ENCODE peak calls at places on chromosomes 6 and 20, in four cellular contexts. G is C1 segment of cervical spinal cord, Y is H1, E is HEK293T. S is an unnamed sample.

GRCh38 chr20:37901280-37901666 is 1.7 kb upstream of the VSTM2L start:
- DNase-seq in G (no peak), Y (no peak), E (no peak), S (no peak)

GRCh38 chr20:23011008-23011721 is 23.9 kb upstream of the SSTR4 start:
- DNase-seq in G (no peak), Y (no peak), E (no peak), S (no peak)

GRCh38 chr6:109610555-109610954 is 80.4 kb downstream of the AK9 start:
- DNase-seq in G (no peak), Y (no peak), E (no peak), S (no peak)

GRCh38 chr6:17965397-17965796 is 22.0 kb downstream of the KIF13A start:
- DNase-seq in G (no peak), Y (no peak), E (no peak), S (no peak)

GRCh38 chr20:20076297-20077065 is 24.1 kb downstream of the CFAP61 start:
- DNase-seq in G (peak; percentile 65), Y (no peak), E (no peak), S (no peak)

GRCh38 chr6:168403370-168404005 is 37.5 kb upstream of the SMOC2 start:
- DNase-seq in G (no peak), Y (no peak), E (no peak), S (no peak)

GRCh38 chr20:38109025-38109541 is 56.0 kb downstream of the TGM2 start:
- DNase-seq in G (no peak), Y (no peak), E (no peak), S (no peak)

GRCh38 chr6:10526156-10526555 is 5.0 kb downstream of the GCNT2 start:
- DNase-seq in G (no peak), Y (no peak), E (no peak), S (no peak)

GRCh38 chr6:25698631-25699030 is 46.6 kb downstream of the SCGN start:
- DNase-seq in G (no peak), Y (no peak), E (no peak), S (no peak)

GRCh38 chr20:46215913-46216707 is 92.2 kb downstream of the CDH22 start:
- DNase-seq in G (no peak), Y (peak; percentile 77), E (peak; percentile 48), S (no peak)

GRCh38 chr6:57974653-57975052 is 657.2 kb downstream of the PRIM2 start:
- DNase-seq in G (no peak), Y (no peak), E (no peak), S (no peak)

GRCh38 chr6:135586844-135587243 is 89.3 kb upstream of the AHI1 start:
- DNase-seq in G (no peak), Y (no peak), E (no peak), S (no peak)

GRCh38 chr6:26445934-26446667 is 5.8 kb downstream of the BTN3A3 start:
- DNase-seq in G (no peak), Y (no peak), E (no peak), S (no peak)

GRCh38 chr6:28203201-28203600 is 21.9 kb upstream of the ZSCAN9 start:
- DNase-seq in G (no peak), Y (peak; percentile 63), E (no peak), S (no peak)

GRCh38 chr6:48986803-48987202 is 476.2 kb downstream of the MMUT start:
- DNase-seq in G (no peak), Y (no peak), E (no peak), S (no peak)

GRCh38 chr20:11120451-11120850 is 446.7 kb upstream of the JAG1 start:
- DNase-seq in G (no peak), Y (no peak), E (no peak), S (no peak)

GRCh38 chr6:17393335-17394191 is at the start of gene CAP2:
- DNase-seq in G (peak; percentile 32), Y (peak; percentile 83), E (peak; percentile 74), S (peak; percentile 39)

GRCh38 chr6:84027340-84028183 is 6.0 kb upstream of the MRAP2 start:
- DNase-seq in G (no peak), Y (no peak), E (no peak), S (no peak)

S was measured in HuH-7.5.